ENCODE peak calls at places on chromosome 2, in six cellular contexts. Y is C1 segment of cervical spinal cord; D is GDM1; T is A549; M is astrocyte; B is stimulated activated effector memory CD8-positive, alpha-beta T cell treated with anti-CD3 and anti-CD28 coated beads, Interleukin-12 subunit alpha, Interleukin-12 subunit beta, amount 100 ng/mL, for 72 hours. I is an unnamed sample.

GRCh38 chr2:163665817-163666216 is 70.0 kb downstream of the FIGN start:
- DNase-seq in B (no peak), Y (no peak), M (no peak), T (peak), D (no peak), I (no peak)

GRCh38 chr2:145344076-145344724 is 824.3 kb upstream of the ZEB2 start:
- DNase-seq in M (peak), Y (no peak), B (no peak), D (no peak), T (no peak), I (no peak)

GRCh38 chr2:112092286-112093041 is 37.4 kb downstream of the TMEM87B start:
- DNase-seq in B (no peak), T (no peak), Y (no peak), D (no peak), M (peak), I (no peak)

GRCh38 chr2:62197609-62198236 is 1.8 kb downstream of the B3GNT2 start:
- DNase-seq in D (no peak), T (peak), Y (peak), B (no peak), M (no peak), I (no peak)

GRCh38 chr2:81007104-81007503 is 702.6 kb upstream of the LRRTM1 start:
- DNase-seq in B (no peak), T (no peak), D (no peak), M (no peak), Y (no peak), I (no peak)

GRCh38 chr2:63891488-63892030 is 49.9 kb downstream of the UGP2 start:
- DNase-seq in T (no peak), B (no peak), D (no peak), Y (no peak), M (no peak), I (no peak)

GRCh38 chr2:232113821-232114220 is 152.3 kb downstream of the DIS3L2 start:
- DNase-seq in Y (no peak), T (no peak), D (no peak), B (no peak), M (peak), I (no peak)

GRCh38 chr2:205484717-205485116 is 197.6 kb upstream of the NRP2 start:
- DNase-seq in T (no peak), Y (no peak), M (no peak), D (no peak), B (no peak), I (no peak)

GRCh38 chr2:199590323-199590915 is 132.7 kb upstream of the SATB2 start:
- DNase-seq in B (no peak), M (no peak), T (no peak), Y (no peak), D (no peak), I (no peak)

GRCh38 chr2:34570266-34570872 is 971.3 kb upstream of the FAM98A start:
- DNase-seq in M (no peak), T (no peak), D (peak), Y (no peak), B (no peak), I (no peak)

GRCh38 chr2:216971632-216972031 is 111.8 kb upstream of the TNP1 start:
- DNase-seq in T (no peak), Y (no peak), M (no peak), B (no peak), D (no peak), I (no peak)

GRCh38 chr2:96259497-96259921 is 6.3 kb downstream of the TMEM127 start:
- DNase-seq in M (no peak), D (no peak), Y (no peak), B (no peak), T (no peak), I (no peak)

GRCh38 chr2:1742300-1742679 is 2.0 kb downstream of the PXDN start:
- DNase-seq in T (no peak), D (no peak), B (no peak), Y (no peak), M (no peak), I (no peak)

GRCh38 chr2:196415384-196415783 is 224.1 kb upstream of the CCDC150 start:
- DNase-seq in M (no peak), D (no peak), B (no peak), T (no peak), Y (no peak), I (no peak)

GRCh38 chr2:126507425-126507867 is 148.5 kb upstream of the GYPC start:
- DNase-seq in Y (no peak), M (no peak), D (no peak), B (no peak), T (no peak), I (no peak)

GRCh38 chr2:15941483-15941853 is 1.1 kb downstream of the MYCN start:
- DNase-seq in D (peak), B (no peak), T (peak), Y (peak), M (no peak), I (no peak)

GRCh38 chr2:207505728-207506127 is 24.0 kb upstream of the CREB1 start:
- DNase-seq in Y (no peak), B (no peak), D (no peak), M (peak), T (peak), I (no peak)

GRCh38 chr2:201344663-201345366 is 12.3 kb downstream of the FLACC1 start:
- DNase-seq in T (no peak), M (no peak), D (no peak), Y (no peak), B (no peak), I (no peak)

GRCh38 chr2:20638014-20638413 is 12.9 kb downstream of the HS1BP3 start:
- DNase-seq in M (no peak), Y (no peak), B (no peak), T (no peak), D (no peak), I (no peak)

GRCh38 chr2:65055427-65056214 is 595 bp upstream of the CEP68 start:
- DNase-seq in B (no peak), M (no peak), T (peak), Y (no peak), D (no peak), I (no peak)

GRCh38 chr2:62306751-62307468 is 111.0 kb downstream of the B3GNT2 start:
- DNase-seq in B (peak), M (no peak), D (no peak), Y (no peak), T (no peak), I (no peak)

GRCh38 chr2:218397502-218398436 is 1.9 kb upstream of the CTDSP1 start:
- DNase-seq in B (peak), D (peak), Y (peak), M (peak), T (peak), I (no peak)

GRCh38 chr2:211367711-211368110 is 811.3 kb downstream of the CPS1 start:
- DNase-seq in Y (no peak), M (peak), B (no peak), T (no peak), D (no peak), I (no peak)

GRCh38 chr2:42984081-42984480 is 191.7 kb upstream of the HAAO start:
- DNase-seq in Y (no peak), M (no peak), T (no peak), D (no peak), B (no peak), I (no peak)

GRCh38 chr2:189676471-189676870 is 2.0 kb downstream of the ANKAR start:
- DNase-seq in D (no peak), T (no peak), B (no peak), M (peak), Y (no peak), I (no peak)

GRCh38 chr2:104734937-104735586 is 118.9 kb upstream of the POU3F3 start:
- DNase-seq in B (no peak), T (no peak), Y (no peak), D (peak), M (peak), I (no peak)

GRCh38 chr2:110770696-110771425 is 38.5 kb downstream of the ACOXL start:
- DNase-seq in Y (no peak), T (no peak), B (no peak), M (peak), D (no peak), I (peak)

GRCh38 chr2:191582355-191582754 is 95.6 kb upstream of the NABP1 start:
- DNase-seq in D (no peak), B (no peak), T (peak), Y (no peak), M (peak), I (no peak)

GRCh38 chr2:189552991-189553404 is 27.6 kb downstream of the SLC40A1 start:
- DNase-seq in M (no peak), D (no peak), Y (no peak), T (no peak), B (no peak), I (no peak)

GRCh38 chr2:152403395-152403794 is 68.4 kb downstream of the FMNL2 start:
- DNase-seq in D (no peak), T (no peak), M (no peak), B (no peak), Y (no peak), I (no peak)

GRCh38 chr2:149645391-149645790 is 57.8 kb upstream of the MMADHC start:
- DNase-seq in M (no peak), B (no peak), T (no peak), Y (no peak), D (no peak), I (no peak)

GRCh38 chr2:41736105-41736567 is 311.7 kb upstream of the PKDCC start:
- DNase-seq in M (peak), D (peak), T (no peak), B (no peak), Y (no peak), I (no peak)

GRCh38 chr2:170222842-170223241 is 44.9 kb downstream of the MYO3B start:
- DNase-seq in T (no peak), M (no peak), Y (no peak), B (no peak), D (no peak), I (no peak)

GRCh38 chr2:150225030-150225429 is 262.4 kb downstream of the RND3 start:
- DNase-seq in M (no peak), T (no peak), D (no peak), B (no peak), Y (no peak), I (no peak)

GRCh38 chr2:186422226-186422625 is 63.8 kb upstream of the ZC3H15 start:
- DNase-seq in T (no peak), D (no peak), B (no peak), M (peak), Y (no peak), I (no peak)

I was measured in NCI-H1048.